ENCODE peak calls at places on chromosomes 1 and 21, in nine cellular contexts. H is hypothalamus; O is HEK293T; D is stimulated activated naive CD8-positive, alpha-beta T cell treated with anti-CD3 and anti-CD28 coated beads, Interleukin-15, Interleukin-2, amounts not matched to agents 100 U/mL and 50 U/mL, for 24 hours; Y is left lung; Q is HT1080; Z is aorta; T is activated naive CD4-positive, alpha-beta T cell treated with anti-CD3 and anti-CD28 coated beads, Interleukin-2, amount 50 U/mL, for 72 hours; G is effector memory CD8-positive, alpha-beta T cell. B is an unnamed sample.

GRCh38 chr1:79877086-79877485 is 870.6 kb upstream of the ADGRL4 start:
- DNase-seq in H (no peak), Z (no peak), D (no peak), Y (no peak), G (no peak), O (no peak), Q (no peak), T (no peak), B (no peak)

GRCh38 chr1:36203554-36204346 is 20.5 kb upstream of the THRAP3 start:
- DNase-seq in Z (peak), H (no peak), D (no peak), T (no peak), O (no peak), G (no peak), Q (no peak), Y (peak), B (peak)

GRCh38 chr1:81220614-81221071 is 580.1 kb upstream of the ADGRL2 start:
- DNase-seq in Y (peak), D (no peak), G (no peak), Q (no peak), Z (no peak), T (no peak), O (no peak), H (no peak), B (no peak)

GRCh38 chr1:152901631-152902030 is 6.7 kb upstream of the IVL start:
- DNase-seq in O (no peak), H (no peak), Y (no peak), Q (no peak), G (no peak), T (no peak), Z (no peak), D (no peak), B (no peak)

GRCh38 chr1:30197616-30197934 is 525.8 kb downstream of the MATN1 start:
- DNase-seq in Z (no peak), D (no peak), O (no peak), T (no peak), H (no peak), G (no peak), Y (no peak), Q (no peak), B (no peak)

GRCh38 chr1:119093721-119094120 is 46.7 kb downstream of the WARS2 start:
- DNase-seq in Z (no peak), Y (no peak), G (no peak), H (no peak), O (no peak), T (no peak), Q (no peak), D (no peak), B (no peak)

GRCh38 chr1:185401019-185401418 is 84.0 kb upstream of the IVNS1ABP start:
- DNase-seq in H (no peak), O (no peak), Y (no peak), D (no peak), Z (no peak), T (no peak), Q (peak), G (no peak), B (no peak)

GRCh38 chr1:181028241-181029014 is 5.4 kb upstream of the MR1 start:
- DNase-seq in G (no peak), D (no peak), Q (no peak), T (no peak), Z (no peak), O (no peak), H (no peak), Y (no peak), B (no peak)

GRCh38 chr1:17908945-17909344 is 153.8 kb downstream of the ACTL8 start:
- DNase-seq in Q (no peak), Z (no peak), D (no peak), H (no peak), O (no peak), G (no peak), Y (no peak), T (no peak), B (no peak)

GRCh38 chr1:193185861-193186714 is at the start of gene B3GALT2:
- DNase-seq in G (no peak), O (peak), Y (no peak), H (no peak), D (no peak), Q (no peak), Z (no peak), T (no peak), B (no peak)

GRCh38 chr1:23588749-23589505 is 29.6 kb upstream of the ID3 start:
- DNase-seq in O (no peak), T (no peak), G (no peak), Q (no peak), H (no peak), Y (no peak), D (no peak), Z (no peak), B (no peak)

GRCh38 chr1:219537182-219537581 is 75.7 kb downstream of the ZC3H11B start:
- DNase-seq in G (no peak), Q (no peak), H (no peak), Z (no peak), Y (no peak), O (no peak), T (no peak), D (no peak), B (no peak)

GRCh38 chr1:225476538-225476988 is 48.7 kb upstream of the LBR start:
- DNase-seq in Z (no peak), G (no peak), Q (no peak), O (no peak), H (no peak), Y (no peak), D (no peak), T (no peak), B (no peak)

GRCh38 chr1:240258910-240259309 is 167.2 kb downstream of the FMN2 start:
- DNase-seq in Y (no peak), T (no peak), H (no peak), O (no peak), Q (peak), G (no peak), D (no peak), Z (no peak), B (no peak)

GRCh38 chr1:9145021-9145668 is 16.2 kb upstream of the GPR157 start:
- DNase-seq in Q (peak), G (no peak), D (no peak), Z (peak), H (no peak), T (no peak), O (no peak), Y (peak), B (no peak)

GRCh38 chr1:160652924-160653619 is 6.2 kb upstream of the SLAMF1 start:
- DNase-seq in Q (no peak), G (no peak), Y (no peak), D (no peak), T (no peak), O (no peak), H (no peak), Z (no peak), B (no peak)

GRCh38 chr1:21866629-21867009 is 54.6 kb downstream of the LDLRAD2 start:
- DNase-seq in H (no peak), O (no peak), D (no peak), Z (no peak), Q (no peak), T (no peak), Y (no peak), G (no peak), B (no peak)

GRCh38 chr21:32048353-32048752 is 175.5 kb downstream of the HUNK start:
- DNase-seq in Y (no peak), D (no peak), H (no peak), G (no peak), O (no peak), T (no peak), Q (no peak), Z (no peak), B (no peak)

GRCh38 chr1:6157528-6158174 is 22.5 kb downstream of the CHD5 start:
- DNase-seq in H (no peak), Q (peak), T (peak), G (no peak), O (no peak), Z (no peak), D (peak), Y (no peak), B (no peak)

B was measured in right lobe of liver.